ENCODE peak calls at places on chromosomes 6 and 20, in eight cellular contexts. K, L, Q, U, O, E, P and F are unnamed samples.

GRCh38 chr6:26521485-26522391 is 16.4 kb upstream of the HMGN4 start:
- DNase-seq in K (peak), L (peak), Q (peak), U (peak), O (peak), E (peak), P (peak), F (peak)

GRCh38 chr6:165662041-165662491 is 975 bp downstream of the PDE10A start:
- DNase-seq in K (no peak), L (no peak), Q (no peak), U (peak), O (no peak), E (no peak), P (peak), F (no peak)

GRCh38 chr6:38169221-38169674 is 349.7 kb downstream of the ZFAND3 start:
- DNase-seq in K (no peak), L (no peak), Q (no peak), U (no peak), O (no peak), E (no peak), P (no peak), F (no peak)

GRCh38 chr6:118403036-118403435 is 145.1 kb upstream of the PLN start:
- DNase-seq in K (no peak), L (no peak), Q (no peak), U (no peak), O (no peak), E (no peak), P (no peak), F (no peak)

GRCh38 chr6:147136057-147136456 is 68.2 kb upstream of the STXBP5 start:
- DNase-seq in K (no peak), L (no peak), Q (no peak), U (no peak), O (no peak), E (no peak), P (no peak), F (no peak)

GRCh38 chr6:10451828-10452509 is 37.1 kb upstream of the TFAP2A start:
- DNase-seq in K (no peak), L (no peak), Q (no peak), U (peak), O (no peak), E (no peak), P (no peak), F (peak)

GRCh38 chr6:113461153-113461897 is 395.8 kb upstream of the MARCKS start:
- DNase-seq in K (no peak), L (no peak), Q (no peak), U (no peak), O (no peak), E (no peak), P (no peak), F (peak)

GRCh38 chr6:35808688-35809087 is 3.5 kb downstream of the LHFPL5 start:
- DNase-seq in K (no peak), L (no peak), Q (no peak), U (no peak), O (no peak), E (no peak), P (no peak), F (peak)

GRCh38 chr6:56860466-56860865 is 94.4 kb upstream of the BEND6 start:
- DNase-seq in K (no peak), L (no peak), Q (no peak), U (peak), O (no peak), E (no peak), P (no peak), F (peak)

GRCh38 chr20:34621383-34622367 is 55.2 kb downstream of the PIGU start:
- DNase-seq in K (no peak), L (no peak), Q (no peak), U (no peak), O (no peak), E (no peak), P (no peak), F (no peak)

GRCh38 chr20:1567392-1568165 is 10.1 kb upstream of the SIRPD start:
- DNase-seq in K (no peak), L (no peak), Q (no peak), U (peak), O (no peak), E (no peak), P (no peak), F (peak)

GRCh38 chr6:164040994-164041393 is 626.5 kb downstream of the QKI start:
- DNase-seq in K (no peak), L (no peak), Q (no peak), U (no peak), O (no peak), E (no peak), P (no peak), F (no peak)

GRCh38 chr6:52186480-52186879 is 305 bp downstream of the IL17A start:
- DNase-seq in K (no peak), L (no peak), Q (no peak), U (no peak), O (no peak), E (peak), P (no peak), F (no peak)

GRCh38 chr6:56671160-56671559 is 28.5 kb upstream of the DST start:
- DNase-seq in K (no peak), L (no peak), Q (no peak), U (no peak), O (no peak), E (no peak), P (no peak), F (no peak)

GRCh38 chr6:66496659-66497058 is 789.6 kb upstream of the EYS start:
- DNase-seq in K (no peak), L (no peak), Q (no peak), U (peak), O (no peak), E (peak), P (no peak), F (no peak)

GRCh38 chr6:150118208-150118607 is 24.6 kb upstream of the PPP1R14C start:
- DNase-seq in K (no peak), L (no peak), Q (no peak), U (no peak), O (no peak), E (no peak), P (no peak), F (no peak)

GRCh38 chr20:39600156-39600555 is 638.0 kb downstream of the DHX35 start:
- DNase-seq in K (no peak), L (no peak), Q (no peak), U (no peak), O (no peak), E (no peak), P (no peak), F (no peak)

GRCh38 chr20:45945678-45946148 is 11.2 kb downstream of the PCIF1 start:
- DNase-seq in K (no peak), L (no peak), Q (no peak), U (peak), O (no peak), E (no peak), P (no peak), F (no peak)

GRCh38 chr6:138275976-138276375 is 57.7 kb upstream of the PBOV1 start:
- DNase-seq in K (no peak), L (no peak), Q (no peak), U (no peak), O (no peak), E (no peak), P (no peak), F (no peak)

GRCh38 chr6:33589723-33590530 is 9.9 kb upstream of the BAK1 start:
- DNase-seq in K (peak), L (no peak), Q (no peak), U (peak), O (peak), E (peak), P (peak), F (peak)